ENCODE peak calls at places on chromosomes 6 and 20, in six cellular contexts. G, Y, X, F, W and L are unnamed samples. For H3K27me3, the result is how much of the 10 kb centered on the place peaks cover.

GRCh38 chr6:42451595-42452170 is at the start of gene TRERF1:
- DNase-seq in W (peak), X (peak), Y (peak), F (peak), G (peak), L (peak)

GRCh38 chr20:35001596-35002362 is 46.1 kb downstream of the MYH7B start:
- DNase-seq in Y (peak), W (no peak), X (no peak), F (no peak), G (no peak), L (no peak)

GRCh38 chr6:38476141-38476540 is 163.6 kb downstream of the BTBD9 start:
- DNase-seq in Y (no peak), F (no peak), W (no peak), G (no peak), X (no peak), L (no peak)

GRCh38 chr20:40893610-40894242 is 134.9 kb upstream of the TOP1 start:
- DNase-seq in W (no peak), Y (no peak), G (no peak), F (no peak), X (no peak), L (no peak)

GRCh38 chr20:48747840-48748416 is 79.9 kb downstream of the PREX1 start:
- DNase-seq in Y (no peak), F (no peak), G (no peak), W (no peak), X (no peak), L (no peak)

GRCh38 chr6:139323511-139324445 is 32.0 kb upstream of the TXLNB start:
- DNase-seq in F (peak), Y (peak), W (peak), X (peak), G (peak), L (peak)

GRCh38 chr6:157496534-157497095 is 115.6 kb downstream of the ZDHHC14 start:
- DNase-seq in F (no peak), Y (no peak), G (no peak), X (no peak), W (no peak), L (no peak)

GRCh38 chr20:11755071-11755881 is 162.4 kb upstream of the BTBD3 start:
- DNase-seq in Y (no peak), F (no peak), G (no peak), X (no peak), W (no peak), L (no peak)

GRCh38 chr6:40472354-40472753 is 114.8 kb downstream of the LRFN2 start:
- DNase-seq in F (no peak), X (no peak), W (no peak), Y (no peak), G (no peak), L (no peak)

GRCh38 chr6:37799263-37799644 is 20.3 kb upstream of the ZFAND3 start:
- DNase-seq in Y (no peak), W (no peak), X (no peak), F (peak), G (no peak), L (no peak)

GRCh38 chr20:33163856-33164762 is 3.9 kb upstream of the BPIFA2 start:
- DNase-seq in X (no peak), F (no peak), G (no peak), W (no peak), Y (peak), L (no peak)

GRCh38 chr6:31729979-31730630 is 1.0 kb upstream of the DDAH2 start:
- DNase-seq in Y (peak), G (peak), F (peak), X (peak), W (peak), L (peak)

GRCh38 chr6:156919370-156919769 is 142.2 kb downstream of the ARID1B start:
- DNase-seq in F (no peak), G (no peak), Y (no peak), X (no peak), W (no peak), L (no peak)

GRCh38 chr6:33837971-33838665 is 34.3 kb upstream of the MLN start:
- DNase-seq in W (no peak), Y (peak), X (no peak), F (no peak), G (no peak), L (no peak)

GRCh38 chr20:60299951-60300350 is 341.7 kb downstream of the CDH26 start:
- DNase-seq in W (no peak), F (no peak), X (peak), G (no peak), Y (no peak), L (no peak)

GRCh38 chr6:66561479-66561878 is 854.5 kb upstream of the EYS start:
- DNase-seq in X (peak), G (no peak), Y (no peak), W (no peak), F (no peak), L (no peak)

GRCh38 chr20:4465855-4466545 is 255.7 kb upstream of the PRND start:
- DNase-seq in Y (no peak), G (no peak), W (no peak), F (no peak), X (no peak), L (no peak)

GRCh38 chr20:22684072-22684762 is 99.8 kb upstream of the FOXA2 start:
- DNase-seq in G (no peak), X (no peak), Y (peak), F (peak), W (peak), L (peak)

GRCh38 chr6:149934249-149935156 is 7.3 kb upstream of the ULBP2 start:
- DNase-seq in G (peak), F (peak), X (no peak), Y (peak), W (peak), L (peak)

GRCh38 chr6:137155830-137156229 is 17.6 kb downstream of the IL22RA2 start:
- DNase-seq in W (no peak), X (no peak), Y (no peak), F (no peak), G (no peak), L (no peak)

GRCh38 chr6:143843689-143844405 is 709 bp downstream of the LTV1 start:
- DNase-seq in G (no peak), W (no peak), F (no peak), X (no peak), Y (no peak), L (no peak)

GRCh38 chr20:59829415-59830106 is 103.9 kb downstream of the SYCP2 start:
- DNase-seq in G (no peak), X (no peak), F (no peak), Y (peak), W (no peak), L (no peak)

GRCh38 chr6:34143884-34144580 is 1.9 kb downstream of the GRM4 start:
- DNase-seq in W (no peak), Y (peak), F (no peak), X (peak), G (peak), L (no peak)

GRCh38 chr20:13286600-13286999 is 65.5 kb downstream of the ISM1 start:
- DNase-seq in W (peak), Y (no peak), F (no peak), G (no peak), X (no peak), L (peak)

GRCh38 chr20:63142933-63143332 is 73.0 kb downstream of the YTHDF1 start:
- DNase-seq in G (no peak), Y (no peak), F (no peak), W (no peak), X (no peak), L (no peak)

GRCh38 chr20:63148696-63149095 is 67.2 kb downstream of the YTHDF1 start:
- DNase-seq in X (no peak), F (no peak), G (no peak), Y (no peak), W (no peak), L (no peak)

GRCh38 chr20:63141531-63141930 is 74.4 kb downstream of the YTHDF1 start:
- DNase-seq in W (no peak), G (no peak), F (no peak), Y (no peak), X (no peak), L (no peak)

GRCh38 chr20:63147532-63147931 is 68.4 kb downstream of the YTHDF1 start:
- DNase-seq in Y (no peak), X (no peak), W (no peak), F (no peak), G (no peak), L (no peak)

GRCh38 chr20:63145156-63145555 is 70.8 kb downstream of the YTHDF1 start:
- DNase-seq in F (no peak), W (no peak), G (no peak), X (no peak), Y (no peak), L (no peak)
- H3K27me3 ChIP-seq in F (under half), W (under half), G (under half), X (under half), Y (under half), L (under half)

GRCh38 chr6:103874575-103874974 is 985.1 kb downstream of the HACE1 start:
- DNase-seq in F (no peak), X (no peak), W (no peak), Y (peak), G (no peak), L (no peak)
- H3K27ac ChIP-seq in F (no peak), X (no peak), W (no peak), Y (no peak), G (no peak), L (no peak)

GRCh38 chr6:7542878-7543394 is 1.5 kb downstream of the DSP start:
- DNase-seq in G (no peak), F (peak), Y (peak), W (peak), X (no peak), L (peak)

GRCh38 chr6:7541175-7542064 is at the start of gene DSP:
- DNase-seq in Y (peak), W (peak), G (no peak), F (peak), X (peak), L (peak)

GRCh38 chr6:7538484-7538883 is 3.0 kb upstream of the DSP start:
- DNase-seq in W (no peak), G (no peak), X (no peak), Y (no peak), F (no peak), L (no peak)

GRCh38 chr6:7542065-7542877 is 800 bp downstream of the DSP start:
- DNase-seq in X (peak), W (no peak), G (no peak), Y (peak), F (peak), L (peak)

GRCh38 chr6:7540595-7540994 is 876 bp upstream of the DSP start:
- DNase-seq in W (peak), F (no peak), X (no peak), Y (peak), G (no peak), L (no peak)
- H3K27me3 ChIP-seq in W (under half), F (under half), X (under half), Y (under half), G (half or more), L (under half)

GRCh38 chr20:44572551-44573500 is 9.6 kb upstream of the PKIG start:
- DNase-seq in F (no peak), Y (no peak), W (no peak), X (no peak), G (no peak), L (no peak)

GRCh38 chr20:44574372-44574771 is 8.0 kb upstream of the PKIG start:
- DNase-seq in W (no peak), X (no peak), Y (no peak), G (no peak), F (no peak), L (no peak)

GRCh38 chr20:44573501-44573869 is 8.9 kb upstream of the PKIG start:
- DNase-seq in X (no peak), G (no peak), F (no peak), W (no peak), Y (no peak), L (no peak)

GRCh38 chr20:44570369-44570768 is 12.0 kb upstream of the PKIG start:
- DNase-seq in F (no peak), Y (no peak), G (no peak), W (no peak), X (no peak), L (no peak)

DNA sequence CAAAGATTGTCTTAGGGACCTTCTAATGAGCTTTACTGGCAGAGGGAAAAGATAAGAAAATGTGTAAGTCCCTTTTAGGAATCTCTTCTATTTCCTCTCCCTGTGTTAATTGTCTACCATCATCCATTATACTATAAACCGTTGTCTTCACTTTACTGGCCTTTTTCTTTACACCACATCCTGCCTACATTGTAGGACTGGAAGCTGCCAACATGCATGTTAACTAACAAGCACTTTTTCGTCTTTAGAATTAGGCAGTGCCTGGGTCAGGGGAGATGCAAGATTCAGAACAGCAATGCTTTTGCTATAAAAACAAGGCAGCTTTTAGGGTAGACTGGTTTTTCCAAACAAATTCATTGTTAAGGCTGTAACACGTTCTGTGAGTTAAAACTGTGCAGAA is 11.0 kb upstream of the PKIG start:
- DNase-seq in W (no peak), X (no peak), Y (no peak), F (no peak), G (no peak), L (no peak)
- H3K27ac ChIP-seq in W (no peak), X (no peak), Y (no peak), F (no peak), G (no peak), L (no peak)

GRCh38 chr20:57103146-57103800 is 163.2 kb downstream of the BMP7 start:
- DNase-seq in X (no peak), Y (no peak), W (no peak), G (no peak), F (no peak), L (no peak)
- H3K27me3 ChIP-seq in X (under half), Y (under half), W (under half), G (under half), F (under half), L (under half)